ENCODE peak calls at places on chromosomes 5 and 9, in four cellular contexts. H, D, L and O are unnamed samples.

GRCh38 chr5:168833936-168834335 is 254.8 kb upstream of the PANK3 start:
- DNase-seq in D (no peak), H (no peak), L (no peak), O (no peak)

GRCh38 chr5:125134216-125135081 is 388.0 kb upstream of the ZNF608 start:
- DNase-seq in D (peak; percentile 59), H (peak; percentile 95), L (no peak), O (peak; percentile 77)

GRCh38 chr9:18061856-18062255 is 412.1 kb upstream of the ADAMTSL1 start:
- DNase-seq in H (peak; percentile 27), D (no peak), L (no peak), O (no peak)

GRCh38 chr9:88818495-88819201 is 172.6 kb upstream of the S1PR3 start:
- DNase-seq in H (peak; percentile 81), D (no peak), L (no peak), O (peak; percentile 68)

GRCh38 chr5:386432-387341 is 56.3 kb upstream of the EXOC3 start:
- DNase-seq in H (peak; percentile 72), L (peak; percentile 11), D (no peak), O (no peak)

GRCh38 chr9:445033-445432 is 230.4 kb downstream of the DOCK8 start:
- DNase-seq in L (no peak), H (peak; percentile 3), D (no peak), O (peak; percentile 78)

GRCh38 chr9:125663127-125663526 is 43.9 kb downstream of the MAPKAP1 start:
- DNase-seq in L (no peak), D (no peak), H (peak; percentile 76), O (peak; percentile 40)

GRCh38 chr5:112373888-112374287 is 45.2 kb downstream of the EPB41L4A start:
- DNase-seq in H (no peak), L (no peak), D (no peak), O (no peak)

GRCh38 chr9:121201045-121201737 is 478 bp downstream of the RAB14 start:
- DNase-seq in D (no peak), H (peak; percentile 33), L (peak; percentile 46), O (peak; percentile 50)

GRCh38 chr9:37987467-37987981 is 81.5 kb downstream of the SHB start:
- DNase-seq in H (no peak), D (no peak), L (no peak), O (no peak)